ENCODE peak calls at places on chromosomes 7 and 10, in six cellular contexts. R is heart right ventricle, M is sigmoid colon, W is activated B cell treated with CpG ODN at 0.5 μM for 24 hours, Q is upper lobe of left lung, E is cardiac fibroblast. G is an unnamed sample.

GRCh38 chr10:118343115-118343514 is 991 bp upstream of the FAM204A start:
- DNase-seq in R (no peak), M (no peak), W (no peak), Q (no peak), E (no peak), G (no peak)

GRCh38 chr10:42942279-42942932 is 134.5 kb upstream of the RET start:
- DNase-seq in R (no peak), M (peak), W (no peak), Q (no peak), E (no peak), G (no peak)

GRCh38 chr10:121596668-121597503 is 1.4 kb downstream of the FGFR2 start:
- DNase-seq in R (peak), M (peak), W (no peak), Q (peak), E (peak), G (no peak)

GRCh38 chr10:113650172-113650571 is 13.7 kb downstream of the NRAP start:
- DNase-seq in R (no peak), M (no peak), W (no peak), Q (no peak), E (no peak), G (no peak)

GRCh38 chr7:131735151-131735550 is 178.7 kb upstream of the PODXL start:
- DNase-seq in R (no peak), M (no peak), W (no peak), Q (no peak), E (peak), G (no peak)

GRCh38 chr10:33566426-33566825 is 232.0 kb upstream of the NRP1 start:
- DNase-seq in R (no peak), M (no peak), W (no peak), Q (no peak), E (no peak), G (no peak)

GRCh38 chr10:3068201-3068967 is 1.0 kb downstream of the PFKP start:
- DNase-seq in R (peak), M (peak), W (peak), Q (peak), E (peak), G (peak)

GRCh38 chr7:56092789-56093531 is at the start of gene PHKG1:
- DNase-seq in R (peak), M (peak), W (no peak), Q (peak), E (peak), G (no peak)

GRCh38 chr10:18216482-18216881 is 76.3 kb downstream of the CACNB2 start:
- DNase-seq in R (no peak), M (no peak), W (no peak), Q (no peak), E (peak), G (no peak)

GRCh38 chr10:97584798-97585438 is 729 bp downstream of the HOGA1 start:
- DNase-seq in R (no peak), M (no peak), W (no peak), Q (no peak), E (no peak), G (no peak)

GRCh38 chr7:80412842-80413241 is 99.0 kb downstream of the GNAT3 start:
- DNase-seq in R (no peak), M (no peak), W (no peak), Q (no peak), E (no peak), G (no peak)

GRCh38 chr10:124550305-124551034 is 88.8 kb downstream of the LHPP start:
- DNase-seq in R (no peak), M (no peak), W (no peak), Q (peak), E (no peak), G (peak)

DNA sequence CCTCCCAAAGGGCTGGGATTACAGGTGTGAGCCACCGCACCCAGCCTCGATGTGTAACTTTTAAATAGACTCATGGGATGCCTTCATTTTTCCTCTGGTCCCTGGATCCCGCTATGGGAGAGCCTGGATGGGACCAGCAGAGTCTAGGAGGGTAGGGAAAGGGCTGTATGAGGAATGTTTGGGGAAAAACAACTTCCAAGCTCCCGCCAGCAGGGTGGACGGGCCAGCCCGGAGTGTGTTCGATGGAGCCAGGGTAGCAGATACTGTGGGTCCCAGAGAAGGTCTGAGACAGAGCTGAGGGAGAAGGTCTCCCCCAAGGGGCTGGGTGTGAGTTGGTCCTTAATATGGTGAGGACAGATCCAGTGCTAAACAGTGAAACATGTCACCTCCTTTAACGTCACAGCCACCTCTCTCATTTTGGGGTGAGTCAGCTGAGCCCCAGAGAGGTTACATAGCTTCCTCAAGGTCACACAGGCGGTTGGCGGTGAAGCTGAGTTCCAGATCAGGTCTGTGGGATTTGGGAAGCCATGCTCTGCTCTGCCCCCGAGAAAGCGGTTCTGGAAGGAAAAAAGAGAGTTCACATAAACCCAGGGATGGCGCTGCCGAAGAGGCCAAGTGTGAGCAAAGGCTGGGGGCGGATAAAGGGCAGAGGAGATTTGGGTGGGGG is 66.4 kb downstream of the MYL10 start:
- DNase-seq in R (no peak), M (peak), W (peak), Q (no peak), E (no peak), G (no peak)
- TF ChIP-seq CTCF in R (no peak), M (no peak), W (no peak), Q (no peak), E (no peak), G (no peak)

DNA sequence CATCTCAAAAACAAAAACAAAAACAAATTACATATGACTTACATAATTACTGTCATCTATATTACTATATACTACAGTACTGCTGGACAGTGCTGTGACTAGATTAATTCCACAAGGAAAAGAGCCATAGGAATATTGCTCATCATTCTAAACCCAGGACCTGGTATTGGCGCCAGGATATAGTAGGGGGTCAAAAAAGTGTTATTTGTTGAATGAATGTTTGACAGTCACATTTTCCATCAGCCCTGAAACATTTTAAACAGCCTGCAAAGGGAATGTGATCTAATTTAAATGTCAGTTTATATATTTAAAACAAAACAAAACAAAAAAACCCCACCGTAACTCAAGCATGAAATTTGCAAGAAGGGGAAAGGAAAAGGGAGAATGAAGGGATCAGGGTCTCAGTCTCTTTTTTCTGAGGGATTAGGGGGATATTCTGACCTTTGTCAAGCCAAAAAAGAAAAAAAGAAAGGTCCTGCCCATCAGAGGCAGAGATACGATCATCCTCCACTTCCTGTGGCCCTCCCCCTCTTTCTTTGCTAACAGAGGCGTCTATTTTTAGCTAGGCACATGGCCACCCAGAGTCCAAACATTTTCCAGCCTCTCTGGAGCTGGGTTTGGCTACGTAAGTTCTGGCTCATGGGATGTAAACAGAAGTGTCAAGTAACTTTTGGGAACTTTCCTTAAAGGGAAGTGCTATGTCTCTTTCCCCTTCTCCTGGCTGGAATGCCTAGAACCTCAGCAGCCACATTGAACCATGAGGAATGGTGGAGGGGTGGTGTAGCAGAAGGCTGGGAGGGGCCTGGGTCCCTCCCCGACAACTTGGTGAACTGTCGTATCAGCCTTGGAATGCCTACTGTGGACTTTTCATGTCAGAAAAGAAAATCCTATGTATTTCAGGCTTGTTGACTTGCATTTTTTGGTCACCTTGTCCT is 44.6 kb upstream of the DLG5 start:
- DNase-seq in R (peak), M (peak), W (no peak), Q (no peak), E (peak), G (no peak)
- TF ChIP-seq CTCF in R (no peak), M (no peak), W (no peak), Q (no peak), E (no peak), G (no peak)

GRCh38 chr10:21535494-21535818 is 1.4 kb downstream of the MLLT10 start:
- DNase-seq in R (no peak), M (no peak), W (no peak), Q (no peak), E (peak), G (no peak)
- TF ChIP-seq CTCF in R (no peak), M (no peak), W (no peak), Q (no peak), E (no peak), G (no peak)

GRCh38 chr10:54985732-54986131 is 184.7 kb upstream of the PCDH15 start:
- DNase-seq in R (no peak), M (no peak), W (no peak), Q (no peak), E (peak), G (no peak)
- TF ChIP-seq CTCF in R (peak), M (no peak), W (no peak), Q (no peak), E (no peak), G (no peak)

GRCh38 chr7:40147371-40148246 is 12.8 kb downstream of the SUGCT start:
- DNase-seq in R (no peak), M (no peak), W (no peak), Q (no peak), E (no peak), G (no peak)
- TF ChIP-seq CTCF in R (no peak), M (no peak), W (no peak), Q (no peak), E (no peak), G (peak)

GRCh38 chr10:130686680-130687300 is 550.6 kb downstream of the GLRX3 start:
- DNase-seq in R (no peak), M (no peak), W (no peak), Q (no peak), E (no peak), G (no peak)
- TF ChIP-seq CTCF in R (peak), M (no peak), W (no peak), Q (no peak), E (no peak), G (no peak)

GRCh38 chr7:129576138-129576537 is 35.4 kb upstream of the NRF1 start:
- DNase-seq in R (no peak), M (no peak), W (no peak), Q (no peak), E (no peak), G (no peak)
- TF ChIP-seq CTCF in R (no peak), M (no peak), W (no peak), Q (no peak), E (no peak), G (no peak)

GRCh38 chr7:142880886-142881505 is 4.5 kb downstream of the TRPV6 start:
- DNase-seq in R (no peak), M (no peak), W (no peak), Q (no peak), E (peak), G (no peak)
- TF ChIP-seq CTCF in R (peak), M (no peak), W (peak), Q (peak), E (peak), G (peak)

DNA sequence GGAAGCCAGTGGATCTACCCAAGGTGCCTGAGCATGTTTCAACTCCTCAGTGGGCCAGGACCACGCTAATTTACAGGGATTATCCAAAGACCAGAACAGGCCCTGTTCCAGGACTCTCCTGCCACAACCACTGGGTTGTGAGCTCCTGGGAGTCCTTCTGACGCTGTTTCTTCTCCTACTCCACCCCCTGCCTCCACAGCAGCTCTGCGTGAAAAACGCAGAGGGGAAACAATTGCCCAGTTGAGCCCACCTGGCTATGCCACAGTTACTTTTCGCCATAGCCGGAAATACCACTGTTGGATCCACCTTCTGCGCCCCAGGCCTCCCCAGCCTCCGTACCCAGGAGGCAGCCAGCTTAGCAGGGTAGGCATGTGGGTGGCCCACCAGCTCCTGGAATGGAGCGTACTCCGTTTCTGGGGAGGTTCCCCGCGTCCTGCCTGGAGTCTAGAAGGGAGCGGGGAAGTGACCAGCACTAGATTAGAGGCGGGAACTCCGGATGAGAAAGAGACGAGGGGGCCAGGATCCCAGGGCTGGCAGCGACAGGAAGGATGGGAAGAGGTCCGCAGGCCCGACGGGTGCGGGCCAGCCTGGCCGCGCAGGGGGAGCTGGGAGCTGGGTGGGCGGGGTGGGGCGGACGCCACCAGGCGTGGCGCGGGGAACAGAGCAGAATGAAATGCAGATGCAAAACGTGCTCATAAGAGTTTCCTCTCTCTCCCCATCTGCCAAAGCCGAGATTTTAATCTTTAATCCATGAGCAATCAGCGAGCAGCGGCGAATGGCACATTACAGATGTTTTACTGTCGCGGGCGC is 32.1 kb upstream of the PAX2 start:
- DNase-seq in R (no peak), M (no peak), W (no peak), Q (peak), E (no peak), G (no peak)
- TF ChIP-seq CTCF in R (no peak), M (no peak), W (no peak), Q (no peak), E (no peak), G (no peak)

G was measured in GM06990.